ENCODE peak calls at places on chromosome 5, in six cellular contexts. Y is fibroblast of the aortic adventitia, A is kidney, V is neural crest cell, D is pancreas, F is sigmoid colon. Z is an unnamed sample.

GRCh38 chr5:23013395-23013994 is 160.4 kb upstream of the CDH12 start:
- DNase-seq in Y (no peak), D (no peak), V (no peak), A (no peak), F (no peak), Z (no peak)

GRCh38 chr5:174678107-174678506 is 46.3 kb upstream of the MSX2 start:
- DNase-seq in F (no peak), A (no peak), V (no peak), Y (no peak), D (no peak), Z (no peak)

GRCh38 chr5:77418601-77419591 is 73.2 kb downstream of the WDR41 start:
- DNase-seq in A (no peak), F (no peak), Y (no peak), D (no peak), V (no peak), Z (no peak)

GRCh38 chr5:56527174-56527573 is 288.2 kb upstream of the MAP3K1 start:
- DNase-seq in A (peak), D (no peak), F (no peak), Y (no peak), V (no peak), Z (no peak)

GRCh38 chr5:91538179-91538578 is 155.1 kb upstream of the ARRDC3 start:
- DNase-seq in A (no peak), Y (no peak), V (no peak), D (no peak), F (no peak), Z (no peak)

GRCh38 chr5:139341689-139342422 is at the start of gene PAIP2:
- DNase-seq in V (peak), D (peak), A (peak), F (peak), Y (peak), Z (peak)

GRCh38 chr5:68290260-68290674 is 74.7 kb downstream of the PIK3R1 start:
- DNase-seq in V (no peak), D (no peak), A (no peak), Y (peak), F (peak), Z (no peak)

GRCh38 chr5:53749611-53750010 is 189.2 kb downstream of the NDUFS4 start:
- DNase-seq in A (no peak), D (no peak), Y (no peak), F (no peak), V (no peak), Z (no peak)

GRCh38 chr5:89338935-89339334 is 456.0 kb upstream of the MEF2C start:
- DNase-seq in A (no peak), D (no peak), F (no peak), V (no peak), Y (peak), Z (no peak)

GRCh38 chr5:131974956-131975726 is 29.7 kb upstream of the MEIKIN start:
- DNase-seq in F (no peak), V (no peak), A (no peak), Y (no peak), D (no peak), Z (no peak)

GRCh38 chr5:126675338-126675737 is 74.6 kb downstream of the PHAX start:
- DNase-seq in F (no peak), Y (no peak), V (no peak), A (no peak), D (no peak), Z (no peak)

GRCh38 chr5:52794519-52794918 is 6.8 kb downstream of the ITGA1 start:
- DNase-seq in D (no peak), Y (no peak), F (no peak), V (no peak), A (no peak), Z (no peak)

GRCh38 chr5:997711-998110 is 10.9 kb upstream of the NKD2 start:
- DNase-seq in F (peak), V (no peak), A (peak), D (peak), Y (no peak), Z (no peak)

GRCh38 chr5:100270323-100270771 is 264.8 kb upstream of the FAM174A start:
- DNase-seq in D (no peak), A (no peak), V (no peak), Y (no peak), F (no peak), Z (no peak)

GRCh38 chr5:151520294-151520693 is 70.8 kb downstream of the FAT2 start:
- DNase-seq in Y (no peak), A (no peak), D (no peak), F (no peak), V (no peak), Z (no peak)
- TF ChIP-seq CTCF in Y (no peak), A (no peak), D (no peak), F (no peak), V (no peak), Z (no peak)

GRCh38 chr5:121968910-121969607 is 7.3 kb downstream of the SRFBP1 start:
- DNase-seq in D (no peak), A (no peak), Y (peak), F (no peak), V (no peak), Z (no peak)

GRCh38 chr5:121963409-121963808 is 1.6 kb downstream of the SRFBP1 start:
- DNase-seq in A (no peak), Y (no peak), F (no peak), D (no peak), V (no peak), Z (no peak)

GRCh38 chr5:121969660-121970295 is 8.0 kb downstream of the SRFBP1 start:
- DNase-seq in V (no peak), D (no peak), A (no peak), Y (peak), F (no peak), Z (no peak)

GRCh38 chr5:121962943-121963342 is 1.2 kb downstream of the SRFBP1 start:
- DNase-seq in V (no peak), D (no peak), Y (no peak), F (no peak), A (no peak), Z (no peak)

GRCh38 chr5:121967187-121967586 is 5.4 kb downstream of the SRFBP1 start:
- DNase-seq in Y (peak), V (no peak), D (no peak), A (no peak), F (no peak), Z (no peak)
- TF ChIP-seq CTCF in Y (peak), V (peak), D (no peak), A (peak), F (no peak), Z (no peak)

DNA sequence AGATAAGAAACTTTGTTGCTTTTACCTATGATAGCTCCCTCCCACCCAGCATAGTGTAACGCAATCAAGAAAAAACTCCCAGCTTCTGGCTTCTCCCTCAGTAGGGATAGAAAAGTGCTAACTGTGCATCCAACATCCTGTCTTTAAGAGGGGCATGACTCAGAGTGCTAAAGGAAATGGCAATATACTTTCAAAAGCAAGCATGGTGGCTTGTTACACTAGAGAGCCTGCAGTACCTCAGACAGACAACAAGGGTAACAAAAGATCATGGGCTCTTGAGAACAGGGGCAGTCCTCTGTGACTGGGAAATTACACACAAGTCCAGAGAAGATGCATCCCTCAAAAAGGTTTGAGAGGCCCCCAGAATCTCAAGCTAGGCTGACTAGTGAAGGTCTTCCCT is 37.8 kb downstream of the PRELID2 start:
- DNase-seq in V (no peak), A (no peak), F (no peak), Y (peak), D (no peak), Z (no peak)
- TF ChIP-seq CTCF in V (no peak), A (no peak), F (no peak), Y (no peak), D (no peak), Z (no peak)

GRCh38 chr5:128478386-128479368 is 59.4 kb downstream of the FBN2 start:
- DNase-seq in V (no peak), D (no peak), F (no peak), Y (no peak), A (no peak), Z (no peak)
- TF ChIP-seq CTCF in V (no peak), D (no peak), F (no peak), Y (no peak), A (no peak), Z (no peak)

DNA sequence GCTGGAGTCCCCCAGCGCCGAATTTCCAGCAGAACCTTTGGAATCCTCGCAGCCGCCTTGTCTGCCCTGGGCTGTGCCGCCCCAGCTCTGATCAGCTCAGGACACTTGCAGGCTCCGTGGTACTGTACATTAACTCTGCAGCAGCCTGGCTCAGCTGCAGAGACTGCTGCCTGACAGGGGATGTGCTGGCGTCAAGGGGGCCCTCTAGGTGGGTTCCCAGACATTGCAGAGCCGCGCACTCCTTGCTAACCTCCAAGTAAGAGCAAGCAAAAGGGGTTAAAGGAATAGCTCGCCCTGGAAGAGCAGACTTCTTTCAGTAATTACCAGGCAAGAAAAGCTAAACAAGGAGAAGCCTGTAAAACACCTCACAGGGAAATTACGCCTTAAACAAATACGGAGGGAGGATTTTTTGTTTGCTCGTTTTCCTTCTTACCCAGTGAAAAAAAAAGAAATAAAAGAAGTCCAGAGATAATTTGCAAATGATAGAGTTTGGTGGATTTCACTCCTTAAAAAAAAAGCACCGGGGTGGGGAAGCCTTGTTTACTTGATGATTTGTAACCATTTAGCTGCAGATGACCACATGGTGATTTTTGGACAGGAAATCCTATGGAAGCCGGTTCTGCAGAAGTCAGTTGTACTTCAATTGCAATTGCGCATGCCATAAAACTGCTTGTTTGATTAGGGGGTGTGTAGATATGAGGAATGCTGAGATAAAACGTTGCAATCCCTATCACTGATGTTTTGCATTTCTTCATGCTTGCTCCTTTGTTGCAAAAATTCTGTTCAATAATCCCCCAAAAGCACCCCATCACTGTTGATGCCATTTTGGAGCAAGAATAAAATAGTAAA is 305.8 kb downstream of the PDE4D start:
- DNase-seq in Y (peak), A (peak), F (peak), V (peak), D (peak), Z (no peak)
- TF ChIP-seq CTCF in Y (peak), A (no peak), F (no peak), V (peak), D (no peak), Z (no peak)

GRCh38 chr5:42131081-42131480 is 206.0 kb downstream of the FBXO4 start:
- DNase-seq in A (no peak), Y (no peak), F (no peak), V (no peak), D (no peak), Z (no peak)
- TF ChIP-seq CTCF in A (no peak), Y (no peak), F (no peak), V (no peak), D (no peak), Z (no peak)